ENCODE peak calls at places on chromosomes 6 and 20, in four cellular contexts. J is GM12878, Q is PC-3, G is H9. V is an unnamed sample.

GRCh38 chr6:134379086-134379485 is 61.2 kb upstream of the SGK1 start:
- DNase-seq in J (peak), Q (peak), G (peak), V (peak)

GRCh38 chr20:64131406-64131805 is 24.0 kb upstream of the NPBWR2 start:
- DNase-seq in J (no peak), G (no peak), Q (peak), V (peak)

GRCh38 chr6:136037246-136037884 is 185.9 kb downstream of the PDE7B start:
- DNase-seq in Q (no peak), G (no peak), J (no peak), V (no peak)

GRCh38 chr20:48916699-48917098 is 4.8 kb upstream of the ARFGEF2 start:
- DNase-seq in J (no peak), G (no peak), Q (no peak), V (no peak)

GRCh38 chr20:45138451-45139300 is 14.4 kb upstream of the WFDC12 start:
- DNase-seq in G (peak), Q (peak), J (no peak), V (peak)

GRCh38 chr20:51831891-51832675 is 29.8 kb upstream of the SALL4 start:
- DNase-seq in Q (no peak), J (no peak), G (no peak), V (no peak)

GRCh38 chr6:35258858-35259193 is 709 bp upstream of the ZNF76 start:
- DNase-seq in Q (no peak), J (no peak), G (no peak), V (no peak)

GRCh38 chr6:36243562-36244212 is 26.2 kb upstream of the PNPLA1 start:
- DNase-seq in J (no peak), G (no peak), Q (no peak), V (no peak)

GRCh38 chr6:44696686-44697085 is 309.2 kb downstream of the CDC5L start:
- DNase-seq in Q (no peak), G (no peak), J (no peak), V (no peak)

GRCh38 chr20:24779886-24780285 is 169.2 kb upstream of the CST7 start:
- DNase-seq in J (no peak), Q (no peak), G (peak), V (no peak)

GRCh38 chr6:74534485-74535211 is 671.2 kb downstream of the COL12A1 start:
- DNase-seq in G (no peak), Q (peak), J (no peak), V (peak)

GRCh38 chr20:434221-434620 is 26.1 kb downstream of the RBCK1 start:
- DNase-seq in J (no peak), G (peak), Q (no peak), V (no peak)

GRCh38 chr6:154888896-154889295 is 106.2 kb upstream of the TIAM2 start:
- DNase-seq in G (no peak), J (no peak), Q (no peak), V (no peak)

GRCh38 chr6:117483004-117483644 is 650 bp downstream of the DCBLD1 start:
- DNase-seq in Q (peak), G (peak), J (no peak), V (peak)

GRCh38 chr20:14481863-14482262 is 144.5 kb upstream of the FLRT3 start:
- DNase-seq in J (no peak), Q (peak), G (no peak), V (no peak)

GRCh38 chr6:149963212-149963461 is 606 bp upstream of the ULBP1 start:
- DNase-seq in G (peak), Q (peak), J (no peak), V (peak)

GRCh38 chr6:145070791-145071190 is 664.5 kb downstream of the EPM2A start:
- DNase-seq in J (no peak), G (no peak), Q (peak), V (no peak)

GRCh38 chr20:36117638-36118037 is 36.9 kb upstream of the EPB41L1 start:
- DNase-seq in Q (no peak), J (no peak), G (no peak), V (no peak)

GRCh38 chr6:116355796-116356195 is 15.0 kb upstream of the DSE start:
- DNase-seq in J (no peak), G (no peak), Q (no peak), V (no peak)

GRCh38 chr20:60558491-60558890 is 600.3 kb downstream of the CDH26 start:
- DNase-seq in Q (no peak), G (no peak), J (no peak), V (no peak)

GRCh38 chr6:11317885-11318771 is 85.7 kb upstream of the NEDD9 start:
- DNase-seq in Q (peak), G (no peak), J (no peak), V (peak)

GRCh38 chr20:1533059-1533458 is 24.4 kb downstream of the SIRPD start:
- DNase-seq in G (peak), J (no peak), Q (peak), V (no peak)

GRCh38 chr6:161396539-161396938 is 122.7 kb upstream of the AGPAT4 start:
- DNase-seq in G (no peak), Q (no peak), J (no peak), V (no peak)

GRCh38 chr6:154070657-154071056 is 31.6 kb downstream of the OPRM1 start:
- DNase-seq in J (no peak), Q (peak), G (no peak), V (no peak)

GRCh38 chr20:5535211-5535756 is 214.9 kb upstream of the SHLD1 start:
- DNase-seq in J (no peak), G (no peak), Q (no peak), V (no peak)

GRCh38 chr20:62736407-62737071 is 27.9 kb downstream of the NTSR1 start:
- DNase-seq in J (no peak), G (no peak), Q (no peak), V (no peak)

GRCh38 chr20:37408202-37408929 is 62.4 kb downstream of the SRC start:
- DNase-seq in G (no peak), Q (no peak), J (no peak), V (no peak)

GRCh38 chr20:37408930-37409210 is 62.9 kb downstream of the SRC start:
- DNase-seq in G (no peak), Q (no peak), J (no peak), V (no peak)

GRCh38 chr20:37406010-37406998 is 60.4 kb downstream of the SRC start:
- DNase-seq in Q (peak), J (no peak), G (no peak), V (no peak)

GRCh38 chr20:37407117-37407566 is 61.2 kb downstream of the SRC start:
- DNase-seq in Q (peak), G (no peak), J (no peak), V (no peak)

DNA sequence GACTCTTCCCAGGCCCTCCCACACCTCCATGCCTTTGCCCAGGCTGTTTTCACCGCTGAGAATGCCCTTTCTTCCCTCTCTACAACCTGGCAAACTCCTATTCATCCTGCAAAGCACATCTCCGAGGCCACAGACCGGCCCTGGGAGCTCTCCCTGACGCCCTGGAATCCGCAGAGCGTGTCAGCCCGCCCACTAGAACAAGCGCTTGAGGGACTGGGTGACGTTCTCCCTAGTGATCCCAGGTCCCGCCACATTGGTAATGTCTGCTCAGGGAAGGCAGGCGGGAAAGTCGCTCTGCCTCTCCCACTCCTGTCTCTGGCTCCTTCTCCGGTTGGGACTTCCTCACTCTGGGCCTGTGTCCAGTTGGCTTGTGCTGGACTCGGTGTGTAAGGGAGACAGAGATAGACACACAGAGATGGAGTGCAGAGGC is 61.6 kb downstream of the SRC start:
- DNase-seq in G (no peak), Q (no peak), J (no peak), V (no peak)
- H3K9ac ChIP-seq in G (no peak), Q (no peak), J (no peak), V (no peak)

DNA sequence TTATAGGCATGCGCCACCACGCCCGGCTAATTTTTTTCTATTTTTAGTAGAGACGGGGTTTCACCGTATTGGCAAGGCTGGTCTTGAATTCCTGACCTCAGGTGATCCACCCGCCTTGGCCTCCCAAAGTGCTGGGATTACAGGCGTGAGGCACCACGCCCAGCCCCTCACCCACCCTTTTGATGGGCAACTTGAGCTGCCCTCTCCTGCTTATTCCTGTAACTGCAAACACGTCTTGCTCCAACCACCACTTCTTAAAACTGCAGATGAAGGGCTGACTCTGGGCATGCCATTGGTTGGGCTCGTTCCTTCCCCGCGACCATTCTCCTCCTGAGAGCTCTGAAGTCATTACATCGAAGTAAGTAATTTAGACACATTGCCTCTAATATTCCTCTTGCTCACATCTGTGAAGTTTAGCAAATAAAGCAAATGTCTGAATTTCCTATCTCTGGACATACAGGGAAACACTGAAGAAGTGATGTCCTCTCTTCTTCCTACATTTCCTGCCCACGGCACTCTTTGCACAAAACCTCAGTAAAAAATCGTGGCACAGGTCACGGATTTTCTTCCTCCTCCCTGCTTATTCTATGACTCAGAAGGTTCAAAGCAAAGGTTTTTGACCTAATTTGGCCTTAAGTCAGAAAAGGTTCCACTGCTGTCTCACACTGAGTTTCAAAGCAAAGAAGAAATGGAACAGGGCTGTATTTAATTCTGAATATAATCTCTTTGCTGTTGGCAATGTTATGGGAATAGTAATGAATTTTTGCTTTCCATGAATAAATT is 117.5 kb downstream of the GMPR start:
- DNase-seq in Q (peak), J (no peak), G (peak), V (no peak)
- TF ChIP-seq CTCF in Q (no peak), J (no peak), G (peak), V (no peak)

DNA sequence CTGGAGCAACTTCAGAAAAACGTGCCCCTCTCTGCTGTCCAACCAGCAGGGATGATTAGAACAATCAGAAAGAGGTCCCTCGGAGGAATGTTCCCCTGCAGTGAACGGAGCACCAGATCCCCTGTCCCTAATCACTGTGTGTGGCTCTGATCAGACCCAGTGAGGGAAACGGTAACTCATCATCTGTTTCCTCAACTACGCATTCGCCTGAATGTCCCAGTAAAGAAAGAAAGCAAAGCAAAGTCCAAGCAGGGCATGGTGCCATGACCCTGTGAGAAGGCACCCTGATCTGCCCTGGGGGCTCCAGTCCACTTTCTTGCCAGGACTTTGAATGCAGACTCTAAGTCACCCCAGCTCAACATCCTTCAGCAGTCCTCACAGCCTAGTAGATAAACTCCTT is 149.1 kb downstream of the LY86 start:
- DNase-seq in J (no peak), G (no peak), Q (no peak), V (no peak)
- H3K9ac ChIP-seq in J (no peak), G (no peak), Q (no peak), V (no peak)

GRCh38 chr20:19806806-19807691 is 49.0 kb downstream of the RIN2 start:
- DNase-seq in J (no peak), G (no peak), Q (peak), V (no peak)

GRCh38 chr20:19807901-19808300 is 49.8 kb downstream of the RIN2 start:
- DNase-seq in J (no peak), Q (no peak), G (no peak), V (no peak)

GRCh38 chr20:19802099-19802491 is 44.0 kb downstream of the RIN2 start:
- DNase-seq in G (no peak), Q (no peak), J (no peak), V (no peak)

GRCh38 chr20:19799325-19799724 is 41.3 kb downstream of the RIN2 start:
- DNase-seq in J (no peak), Q (no peak), G (no peak), V (no peak)

DNA sequence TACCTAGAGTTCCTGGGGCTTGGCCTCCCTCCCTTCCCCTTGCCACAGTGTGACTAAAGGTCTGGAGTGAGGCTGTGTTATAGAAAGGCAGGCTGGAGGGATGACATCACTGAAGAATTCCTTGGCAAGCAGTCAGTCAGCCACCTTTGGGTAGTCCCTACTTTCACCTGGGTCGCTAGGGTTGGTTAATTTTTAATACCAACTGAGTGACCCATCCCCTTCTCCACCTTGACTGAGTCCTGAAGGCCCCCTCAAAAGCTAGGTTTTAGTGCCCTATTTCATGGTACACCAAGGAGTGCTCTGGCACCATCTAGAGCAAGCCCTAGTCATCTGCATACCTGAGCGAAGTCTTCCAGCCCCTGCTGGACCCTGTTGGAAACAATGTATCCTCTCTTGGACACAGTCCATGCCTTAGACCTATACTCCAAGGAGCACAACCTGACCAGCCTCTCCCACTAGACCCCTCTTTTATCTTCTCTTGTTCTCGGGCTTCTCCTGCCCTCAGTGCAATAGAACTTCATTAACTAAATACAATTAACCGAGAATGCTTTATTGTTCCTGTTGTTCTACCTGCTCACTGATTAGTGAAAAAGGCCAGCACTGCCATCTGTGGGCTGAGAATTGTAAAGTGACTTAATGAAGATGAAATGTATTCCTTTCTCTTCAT is 44.6 kb downstream of the RIN2 start:
- DNase-seq in G (peak), J (no peak), Q (peak), V (peak)
- TF ChIP-seq CTCF in G (peak), J (peak), Q (peak), V (peak)

V was measured in colonic mucosa.